ENCODE peak calls at places on chromosomes 11 and 22, in four cellular contexts. Z is heart right ventricle, C is body of pancreas, P is thoracic aorta. K is an unnamed sample.

GRCh38 chr11:57368106-57368826 is 12.7 kb downstream of the PRG3 start:
- DNase-seq in Z (no peak), C (no peak), P (no peak), K (no peak)

GRCh38 chr22:44348963-44349950 is 36.5 kb upstream of the SHISAL1 start:
- DNase-seq in Z (no peak), C (no peak), P (no peak), K (no peak)

GRCh38 chr11:8631395-8632110 is 37.5 kb upstream of the STK33 start:
- DNase-seq in Z (no peak), C (no peak), P (no peak), K (no peak)

GRCh38 chr11:128453444-128454336 is 133.7 kb downstream of the ETS1 start:
- DNase-seq in Z (peak; percentile 41), C (peak; percentile 33), P (peak; percentile 55), K (peak; percentile 27)

GRCh38 chr11:100832851-100833250 is 145.8 kb downstream of the ARHGAP42 start:
- DNase-seq in Z (no peak), C (no peak), P (no peak), K (no peak)

GRCh38 chr11:16895306-16895705 is 118.9 kb downstream of the PLEKHA7 start:
- DNase-seq in Z (no peak), C (no peak), P (no peak), K (no peak)

GRCh38 chr11:2525941-2526807 is 81.4 kb downstream of the KCNQ1 start:
- DNase-seq in Z (peak; percentile 9), C (peak; percentile 11), P (peak; percentile 1), K (no peak)

GRCh38 chr22:44539467-44540063 is 41.5 kb upstream of the RTL6 start:
- DNase-seq in Z (no peak), C (no peak), P (no peak), K (no peak)

GRCh38 chr11:27331984-27332383 is 31.0 kb downstream of the CCDC34 start:
- DNase-seq in Z (no peak), C (no peak), P (no peak), K (no peak)

GRCh38 chr22:42353883-42354727 is 78.1 kb downstream of the NFAM1 start:
- DNase-seq in Z (no peak), C (no peak), P (no peak), K (no peak)

GRCh38 chr11:12818333-12819015 is 144.3 kb downstream of the TEAD1 start:
- DNase-seq in Z (peak; percentile 29), C (no peak), P (no peak), K (no peak)

GRCh38 chr11:122556605-122557004 is 98.9 kb upstream of the UBASH3B start:
- DNase-seq in Z (peak; percentile 14), C (no peak), P (no peak), K (no peak)

GRCh38 chr11:65417221-65417701 is 5.3 kb upstream of the NEAT1 start:
- DNase-seq in Z (peak; percentile 45), C (peak; percentile 47), P (no peak), K (no peak)

GRCh38 chr11:122486793-122487495 is 168.6 kb upstream of the UBASH3B start:
- DNase-seq in Z (no peak), C (no peak), P (no peak), K (no peak)

GRCh38 chr11:77250881-77251640 is 50.4 kb downstream of the GDPD4 start:
- DNase-seq in Z (no peak), C (no peak), P (no peak), K (no peak)

GRCh38 chr11:1050581-1051355 is 14.2 kb upstream of the MUC6 start:
- DNase-seq in Z (peak; percentile 74), C (peak; percentile 87), P (no peak), K (peak; percentile 41)

GRCh38 chr22:20811971-20812660 is 38.2 kb downstream of the SERPIND1 start:
- DNase-seq in Z (no peak), C (no peak), P (no peak), K (no peak)

GRCh38 chr11:43643898-43644625 is 36.5 kb upstream of the HSD17B12 start:
- DNase-seq in Z (peak; percentile 85), C (peak; percentile 85), P (peak; percentile 47), K (peak; percentile 74)

GRCh38 chr22:38243007-38243775 is 29.6 kb downstream of the TMEM184B start:
- DNase-seq in Z (no peak), C (no peak), P (no peak), K (peak; percentile 40)

GRCh38 chr11:17004486-17005148 is 9.6 kb downstream of the PLEKHA7 start:
- DNase-seq in Z (no peak), C (no peak), P (no peak), K (no peak)

GRCh38 chr11:66688561-66689534 is 11.2 kb upstream of the RBM4B start:
- DNase-seq in Z (no peak), C (no peak), P (no peak), K (no peak)

GRCh38 chr22:19525116-19525660 is 978 bp upstream of the CLDN5 start:
- DNase-seq in Z (peak; percentile 55), C (no peak), P (no peak), K (no peak)

GRCh38 chr11:125263268-125263790 is 98.8 kb downstream of the PKNOX2 start:
- DNase-seq in Z (peak; percentile 82), C (peak; percentile 29), P (peak; percentile 37), K (peak; percentile 7)

GRCh38 chr11:107606122-107606521 is 15.2 kb downstream of the ELMOD1 start:
- DNase-seq in Z (no peak), C (no peak), P (no peak), K (no peak)

GRCh38 chr11:62054484-62055121 is 69.2 kb upstream of the INCENP start:
- DNase-seq in Z (no peak), C (peak; percentile 48), P (no peak), K (peak; percentile 40)

GRCh38 chr22:46088541-46089311 is 61.6 kb upstream of the PPARA start:
- DNase-seq in Z (peak; percentile 60), C (peak; percentile 65), P (no peak), K (peak; percentile 77)
- H3K27ac ChIP-seq in Z (peak overlapping the region; percentile 98), C (peak overlapping the region; percentile 99), P (peak overlapping the region; percentile 98), K (peak overlapping the region; percentile 97)

GRCh38 chr11:20668410-20668809 is 976 bp upstream of the NELL1 start:
- DNase-seq in Z (no peak), C (no peak), P (no peak), K (no peak)

GRCh38 chr11:20671856-20672546 is 2.6 kb downstream of the NELL1 start:
- DNase-seq in Z (no peak), C (no peak), P (no peak), K (no peak)

GRCh38 chr11:20670932-20671403 is 1.6 kb downstream of the NELL1 start:
- DNase-seq in Z (no peak), C (no peak), P (no peak), K (no peak)

GRCh38 chr11:20669833-20670684 is 673 bp downstream of the NELL1 start:
- DNase-seq in Z (no peak), C (no peak), P (no peak), K (no peak)

GRCh38 chr11:20668844-20669832 is at the start of gene NELL1:
- DNase-seq in Z (no peak), C (no peak), P (no peak), K (no peak)
- H3K4me3 ChIP-seq in Z (peak within 1 kb of the TSS; percentile 18), C (no peak within 1 kb of the TSS), P (peak within 1 kb of the TSS; percentile 29), K (peak within 1 kb of the TSS; percentile 40)

DNA sequence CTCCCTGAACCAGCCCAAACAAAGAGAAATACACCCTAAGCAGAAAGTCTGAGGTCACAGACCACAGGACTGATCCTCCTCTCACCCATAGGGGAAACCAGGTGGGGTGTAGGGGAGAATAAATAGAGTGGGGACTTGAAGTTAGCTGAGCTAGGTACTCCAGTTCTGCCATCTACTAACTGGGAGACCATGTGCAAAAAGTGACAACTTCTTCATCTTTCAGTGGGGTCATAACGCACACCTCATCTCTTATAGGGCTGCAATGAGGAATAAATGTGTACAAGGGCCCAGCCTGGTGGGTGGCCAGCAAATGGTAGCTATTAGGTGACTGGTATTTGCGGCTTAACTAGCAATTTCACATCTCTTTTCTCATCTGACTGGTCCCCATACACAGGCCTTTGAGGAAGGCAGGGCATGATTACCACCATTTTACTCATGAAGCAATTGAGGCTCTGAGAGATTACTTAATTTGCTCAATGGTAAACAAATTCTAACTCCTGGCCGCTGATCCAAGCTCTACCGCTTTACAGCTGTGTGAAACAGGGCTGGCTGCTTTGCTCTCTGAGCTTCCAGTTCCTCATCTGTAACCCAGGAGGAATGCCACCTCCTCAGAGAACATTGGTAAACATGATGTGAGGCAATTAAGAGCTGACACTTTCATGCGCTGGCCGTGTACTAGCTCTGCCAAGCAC is 16.6 kb downstream of the TBC1D10A start:
- DNase-seq in Z (no peak), C (peak; percentile 66), P (no peak), K (peak; percentile 28)
- H3K27ac ChIP-seq in Z (peak overlapping the region; percentile 84), C (peak overlapping the region; percentile 91), P (peak overlapping the region; percentile 81), K (peak overlapping the region; percentile 71)

GRCh38 chr11:3832816-3833215 is 7.9 kb downstream of the RHOG start:
- DNase-seq in Z (no peak), C (no peak), P (no peak), K (no peak)

GRCh38 chr11:3835752-3836151 is 5.0 kb downstream of the RHOG start:
- DNase-seq in Z (no peak), C (no peak), P (no peak), K (no peak)

GRCh38 chr11:3835100-3835485 is 5.7 kb downstream of the RHOG start:
- DNase-seq in Z (no peak), C (no peak), P (no peak), K (no peak)

GRCh38 chr11:3833461-3833860 is 7.3 kb downstream of the RHOG start:
- DNase-seq in Z (no peak), C (no peak), P (no peak), K (no peak)

GRCh38 chr11:3834349-3835099 is 6.2 kb downstream of the RHOG start:
- DNase-seq in Z (no peak), C (no peak), P (no peak), K (peak; percentile 36)
- H3K4me3 ChIP-seq in Z (no peak overlapping the region), C (no peak overlapping the region), P (peak overlapping the region; percentile 11), K (no peak overlapping the region)

GRCh38 chr11:6986487-6986886 is 33.7 kb downstream of the ZNF214 start:
- DNase-seq in Z (no peak), C (no peak), P (no peak), K (no peak)
- H3K27ac ChIP-seq in Z (no peak overlapping the region), C (no peak overlapping the region), P (no peak overlapping the region), K (no peak overlapping the region)